ENCODE peak calls at places on chromosome 16, in eight cellular contexts. E is IMR-90; K is stimulated activated effector memory CD8-positive, alpha-beta T cell treated with anti-CD3 and anti-CD28 coated beads, Interleukin-12 subunit alpha, Interleukin-12 subunit beta, amount 100 ng/mL, for 72 hours; F is stimulated activated CD4-positive, alpha-beta T cell treated with anti-CD3 and anti-CD28 coated beads, Interleukin-4, amount 100 ng/mL, for 4 hours; P is adrenal gland; W is stimulated activated CD8-positive, alpha-beta memory T cell treated with anti-CD3 and anti-CD28 coated beads, Interleukin-4, amount 100 ng/mL, for 24 hours; U is ELF-1; C is CD8-positive, alpha-beta memory T cell. T is an unnamed sample.

GRCh38 chr16:74691093-74691855 is 9.4 kb downstream of the MLKL start:
- DNase-seq in U (no peak), C (no peak), W (no peak), K (no peak), F (no peak), P (no peak), E (peak), T (peak)

GRCh38 chr16:28897826-28898225 is 19.5 kb downstream of the ATP2A1 start:
- DNase-seq in E (no peak), C (no peak), W (no peak), K (no peak), F (no peak), P (no peak), U (no peak), T (no peak)

GRCh38 chr16:35744716-35745115 is 2285.3 kb downstream of the TP53TG3F start:
- DNase-seq in C (no peak), E (no peak), U (no peak), K (no peak), F (no peak), P (no peak), W (no peak), T (no peak)

GRCh38 chr16:57387598-57388354 is 15.5 kb downstream of the CX3CL1 start:
- DNase-seq in K (no peak), U (no peak), P (no peak), F (no peak), E (no peak), C (no peak), W (no peak), T (no peak)

GRCh38 chr16:11621920-11622651 is 35.4 kb upstream of the LITAF start:
- DNase-seq in P (no peak), W (no peak), E (no peak), U (no peak), C (peak), K (peak), F (peak), T (no peak)

GRCh38 chr16:770411-770810 is 9.9 kb downstream of the MSLN start:
- DNase-seq in P (no peak), U (no peak), C (no peak), F (no peak), W (no peak), E (no peak), K (no peak), T (no peak)

GRCh38 chr16:35492225-35492624 is 2032.8 kb downstream of the TP53TG3F start:
- DNase-seq in P (no peak), E (no peak), F (no peak), U (no peak), W (no peak), K (no peak), C (no peak), T (no peak)

GRCh38 chr16:66207864-66208226 is 158.6 kb upstream of the CDH5 start:
- DNase-seq in E (no peak), W (no peak), K (no peak), U (no peak), C (no peak), P (no peak), F (no peak), T (no peak)

GRCh38 chr16:86051376-86052114 is 152.6 kb downstream of the IRF8 start:
- DNase-seq in E (no peak), W (no peak), K (no peak), C (no peak), U (no peak), P (no peak), F (no peak), T (no peak)